ENCODE peak calls at places on chromosomes 12 and 14, in eight cellular contexts. One of them, this sample, is unnamed.

GRCh38 chr12:2214411-2214810 is 161.6 kb downstream of the CACNA1C start:
- DNase-seq in PC-3: no peak
- DNase-seq in astrocyte of the spinal cord: no peak
- DNase-seq in left cardiac atrium: no peak
- DNase-seq in activated CD8-positive, alpha-beta T cell treated with anti-CD3 and anti-CD28 coated beads, Interleukin-2, amount 10 ng/mL, durations not matched to agents 7 days and 5 days: no peak
- DNase-seq in C1 segment of cervical spinal cord: no peak
- DNase-seq in activated CD4-positive, alpha-beta T cell treated with anti-CD3 and anti-CD28 coated beads, Interleukin-2, amount 50 U/mL, for 1 hour: no peak
- DNase-seq in WTC11: no peak
- DNase-seq in this sample: no peak

GRCh38 chr14:72781476-72782181 is 112.3 kb downstream of the DPF3 start:
- DNase-seq in left cardiac atrium: no peak
- DNase-seq in activated CD8-positive, alpha-beta T cell treated with anti-CD3 and anti-CD28 coated beads, Interleukin-2, amount 10 ng/mL, durations not matched to agents 7 days and 5 days: no peak
- DNase-seq in activated CD4-positive, alpha-beta T cell treated with anti-CD3 and anti-CD28 coated beads, Interleukin-2, amount 50 U/mL, for 1 hour: no peak
- DNase-seq in astrocyte of the spinal cord: peak
- DNase-seq in WTC11: no peak
- DNase-seq in PC-3: peak
- DNase-seq in C1 segment of cervical spinal cord: no peak
- DNase-seq in this sample: no peak

GRCh38 chr14:61215222-61216010 is 65.7 kb downstream of the TMEM30B start:
- DNase-seq in WTC11: no peak
- DNase-seq in left cardiac atrium: no peak
- DNase-seq in C1 segment of cervical spinal cord: no peak
- DNase-seq in activated CD8-positive, alpha-beta T cell treated with anti-CD3 and anti-CD28 coated beads, Interleukin-2, amount 10 ng/mL, durations not matched to agents 7 days and 5 days: no peak
- DNase-seq in activated CD4-positive, alpha-beta T cell treated with anti-CD3 and anti-CD28 coated beads, Interleukin-2, amount 50 U/mL, for 1 hour: no peak
- DNase-seq in PC-3: no peak
- DNase-seq in astrocyte of the spinal cord: no peak
- DNase-seq in this sample: no peak

GRCh38 chr12:50589650-50590435 is 85.1 kb downstream of the DIP2B start:
- DNase-seq in WTC11: no peak
- DNase-seq in PC-3: peak
- DNase-seq in left cardiac atrium: no peak
- DNase-seq in activated CD8-positive, alpha-beta T cell treated with anti-CD3 and anti-CD28 coated beads, Interleukin-2, amount 10 ng/mL, durations not matched to agents 7 days and 5 days: peak
- DNase-seq in astrocyte of the spinal cord: peak
- DNase-seq in C1 segment of cervical spinal cord: no peak
- DNase-seq in activated CD4-positive, alpha-beta T cell treated with anti-CD3 and anti-CD28 coated beads, Interleukin-2, amount 50 U/mL, for 1 hour: no peak
- DNase-seq in this sample: peak

GRCh38 chr12:105852958-105853357 is 285.8 kb downstream of the NUAK1 start:
- DNase-seq in activated CD8-positive, alpha-beta T cell treated with anti-CD3 and anti-CD28 coated beads, Interleukin-2, amount 10 ng/mL, durations not matched to agents 7 days and 5 days: no peak
- DNase-seq in astrocyte of the spinal cord: no peak
- DNase-seq in WTC11: no peak
- DNase-seq in left cardiac atrium: peak
- DNase-seq in PC-3: no peak
- DNase-seq in C1 segment of cervical spinal cord: no peak
- DNase-seq in activated CD4-positive, alpha-beta T cell treated with anti-CD3 and anti-CD28 coated beads, Interleukin-2, amount 50 U/mL, for 1 hour: no peak
- DNase-seq in this sample: no peak

GRCh38 chr12:52819021-52819420 is 5.1 kb upstream of the KRT4 start:
- DNase-seq in WTC11: no peak
- DNase-seq in activated CD8-positive, alpha-beta T cell treated with anti-CD3 and anti-CD28 coated beads, Interleukin-2, amount 10 ng/mL, durations not matched to agents 7 days and 5 days: no peak
- DNase-seq in left cardiac atrium: no peak
- DNase-seq in activated CD4-positive, alpha-beta T cell treated with anti-CD3 and anti-CD28 coated beads, Interleukin-2, amount 50 U/mL, for 1 hour: no peak
- DNase-seq in astrocyte of the spinal cord: no peak
- DNase-seq in C1 segment of cervical spinal cord: no peak
- DNase-seq in PC-3: no peak
- DNase-seq in this sample: no peak

GRCh38 chr12:66393890-66394289 is 91.6 kb downstream of the HELB start:
- DNase-seq in astrocyte of the spinal cord: no peak
- DNase-seq in activated CD8-positive, alpha-beta T cell treated with anti-CD3 and anti-CD28 coated beads, Interleukin-2, amount 10 ng/mL, durations not matched to agents 7 days and 5 days: peak
- DNase-seq in activated CD4-positive, alpha-beta T cell treated with anti-CD3 and anti-CD28 coated beads, Interleukin-2, amount 50 U/mL, for 1 hour: no peak
- DNase-seq in PC-3: no peak
- DNase-seq in WTC11: no peak
- DNase-seq in C1 segment of cervical spinal cord: no peak
- DNase-seq in left cardiac atrium: no peak
- DNase-seq in this sample: peak

GRCh38 chr12:25482637-25483036 is 70.4 kb downstream of the LMNTD1 start:
- DNase-seq in astrocyte of the spinal cord: no peak
- DNase-seq in PC-3: no peak
- DNase-seq in activated CD4-positive, alpha-beta T cell treated with anti-CD3 and anti-CD28 coated beads, Interleukin-2, amount 50 U/mL, for 1 hour: no peak
- DNase-seq in activated CD8-positive, alpha-beta T cell treated with anti-CD3 and anti-CD28 coated beads, Interleukin-2, amount 10 ng/mL, durations not matched to agents 7 days and 5 days: no peak
- DNase-seq in C1 segment of cervical spinal cord: no peak
- DNase-seq in left cardiac atrium: no peak
- DNase-seq in WTC11: no peak
- DNase-seq in this sample: no peak

GRCh38 chr14:68970096-68970612 is 8.9 kb downstream of the ACTN1 start:
- DNase-seq in left cardiac atrium: no peak
- DNase-seq in C1 segment of cervical spinal cord: no peak
- DNase-seq in activated CD8-positive, alpha-beta T cell treated with anti-CD3 and anti-CD28 coated beads, Interleukin-2, amount 10 ng/mL, durations not matched to agents 7 days and 5 days: peak
- DNase-seq in PC-3: no peak
- DNase-seq in astrocyte of the spinal cord: peak
- DNase-seq in activated CD4-positive, alpha-beta T cell treated with anti-CD3 and anti-CD28 coated beads, Interleukin-2, amount 50 U/mL, for 1 hour: peak
- DNase-seq in WTC11: no peak
- DNase-seq in this sample: peak

GRCh38 chr14:42192659-42193425 is 586.2 kb downstream of the LRFN5 start:
- DNase-seq in activated CD8-positive, alpha-beta T cell treated with anti-CD3 and anti-CD28 coated beads, Interleukin-2, amount 10 ng/mL, durations not matched to agents 7 days and 5 days: no peak
- DNase-seq in astrocyte of the spinal cord: peak
- DNase-seq in left cardiac atrium: no peak
- DNase-seq in PC-3: peak
- DNase-seq in WTC11: no peak
- DNase-seq in activated CD4-positive, alpha-beta T cell treated with anti-CD3 and anti-CD28 coated beads, Interleukin-2, amount 50 U/mL, for 1 hour: no peak
- DNase-seq in C1 segment of cervical spinal cord: no peak
- DNase-seq in this sample: no peak

GRCh38 chr12:6807170-6807569 is 14.5 kb upstream of the GPR162 start:
- DNase-seq in C1 segment of cervical spinal cord: no peak
- DNase-seq in activated CD8-positive, alpha-beta T cell treated with anti-CD3 and anti-CD28 coated beads, Interleukin-2, amount 10 ng/mL, durations not matched to agents 7 days and 5 days: no peak
- DNase-seq in activated CD4-positive, alpha-beta T cell treated with anti-CD3 and anti-CD28 coated beads, Interleukin-2, amount 50 U/mL, for 1 hour: no peak
- DNase-seq in PC-3: peak
- DNase-seq in astrocyte of the spinal cord: no peak
- DNase-seq in left cardiac atrium: no peak
- DNase-seq in WTC11: no peak
- DNase-seq in this sample: no peak

This sample was measured in DND-41.